ENCODE peak calls at places on chromosome 12, in seven cellular contexts. One of them, this sample, is unnamed.

GRCh38 chr12:117189725-117190209 is 503 bp downstream of the FBXO21 start:
- DNase-seq in neural progenitor cell: peak
- DNase-seq in NCI-H1105 treated with DMSO at 0.1 percent for 48 hours: peak
- DNase-seq in T-cell: peak
- DNase-seq in MM.1S: no peak
- DNase-seq in NK-92 treated with Interleukin-12 subunit alpha and Interleukin-12 subunit beta, amount 100 ng/mL, for 24 hours: no peak
- DNase-seq in activated B cell treated with CpG ODN at 0.5 μM for 24 hours: peak
- DNase-seq in this sample: peak

GRCh38 chr12:114209852-114210251 is 196.1 kb downstream of the TBX5 start:
- DNase-seq in neural progenitor cell: no peak
- DNase-seq in NCI-H1105 treated with DMSO at 0.1 percent for 48 hours: peak
- DNase-seq in T-cell: no peak
- DNase-seq in MM.1S: no peak
- DNase-seq in NK-92 treated with Interleukin-12 subunit alpha and Interleukin-12 subunit beta, amount 100 ng/mL, for 24 hours: no peak
- DNase-seq in activated B cell treated with CpG ODN at 0.5 μM for 24 hours: no peak
- DNase-seq in this sample: no peak

GRCh38 chr12:7127916-7128626 is 618 bp downstream of the RBP5 start:
- DNase-seq in neural progenitor cell: no peak
- DNase-seq in NCI-H1105 treated with DMSO at 0.1 percent for 48 hours: no peak
- DNase-seq in T-cell: no peak
- DNase-seq in MM.1S: no peak
- DNase-seq in NK-92 treated with Interleukin-12 subunit alpha and Interleukin-12 subunit beta, amount 100 ng/mL, for 24 hours: no peak
- DNase-seq in activated B cell treated with CpG ODN at 0.5 μM for 24 hours: no peak
- DNase-seq in this sample: no peak

GRCh38 chr12:59403259-59403932 is 192.4 kb upstream of the SLC16A7 start:
- DNase-seq in neural progenitor cell: peak
- DNase-seq in NCI-H1105 treated with DMSO at 0.1 percent for 48 hours: peak
- DNase-seq in T-cell: peak
- DNase-seq in MM.1S: peak
- DNase-seq in NK-92 treated with Interleukin-12 subunit alpha and Interleukin-12 subunit beta, amount 100 ng/mL, for 24 hours: no peak
- DNase-seq in activated B cell treated with CpG ODN at 0.5 μM for 24 hours: no peak
- DNase-seq in this sample: peak

GRCh38 chr12:90183201-90183600 is 474.6 kb upstream of the ATP2B1 start:
- DNase-seq in neural progenitor cell: no peak
- DNase-seq in NCI-H1105 treated with DMSO at 0.1 percent for 48 hours: no peak
- DNase-seq in T-cell: no peak
- DNase-seq in MM.1S: no peak
- DNase-seq in NK-92 treated with Interleukin-12 subunit alpha and Interleukin-12 subunit beta, amount 100 ng/mL, for 24 hours: no peak
- DNase-seq in activated B cell treated with CpG ODN at 0.5 μM for 24 hours: no peak
- DNase-seq in this sample: no peak

GRCh38 chr12:49827351-49828099 is 688 bp downstream of the NCKAP5L start:
- DNase-seq in neural progenitor cell: peak
- DNase-seq in NCI-H1105 treated with DMSO at 0.1 percent for 48 hours: peak
- DNase-seq in T-cell: no peak
- DNase-seq in MM.1S: no peak
- DNase-seq in NK-92 treated with Interleukin-12 subunit alpha and Interleukin-12 subunit beta, amount 100 ng/mL, for 24 hours: no peak
- DNase-seq in activated B cell treated with CpG ODN at 0.5 μM for 24 hours: peak
- DNase-seq in this sample: peak

GRCh38 chr12:116964004-116964739 is 53.4 kb downstream of the FBXW8 start:
- DNase-seq in neural progenitor cell: no peak
- DNase-seq in NCI-H1105 treated with DMSO at 0.1 percent for 48 hours: peak
- DNase-seq in T-cell: no peak
- DNase-seq in MM.1S: no peak
- DNase-seq in NK-92 treated with Interleukin-12 subunit alpha and Interleukin-12 subunit beta, amount 100 ng/mL, for 24 hours: no peak
- DNase-seq in activated B cell treated with CpG ODN at 0.5 μM for 24 hours: no peak
- DNase-seq in this sample: no peak

GRCh38 chr12:124278389-124279101 is 16.3 kb upstream of the RFLNA start:
- DNase-seq in neural progenitor cell: no peak
- DNase-seq in NCI-H1105 treated with DMSO at 0.1 percent for 48 hours: no peak
- DNase-seq in T-cell: no peak
- DNase-seq in MM.1S: no peak
- DNase-seq in NK-92 treated with Interleukin-12 subunit alpha and Interleukin-12 subunit beta, amount 100 ng/mL, for 24 hours: no peak
- DNase-seq in activated B cell treated with CpG ODN at 0.5 μM for 24 hours: no peak
- DNase-seq in this sample: no peak

GRCh38 chr12:69151254-69151751 is 88.1 kb upstream of the CPSF6 start:
- DNase-seq in neural progenitor cell: no peak
- DNase-seq in NCI-H1105 treated with DMSO at 0.1 percent for 48 hours: no peak
- DNase-seq in T-cell: no peak
- DNase-seq in MM.1S: no peak
- DNase-seq in NK-92 treated with Interleukin-12 subunit alpha and Interleukin-12 subunit beta, amount 100 ng/mL, for 24 hours: no peak
- DNase-seq in activated B cell treated with CpG ODN at 0.5 μM for 24 hours: no peak
- DNase-seq in this sample: no peak

GRCh38 chr12:25960176-25960575 is 1.7 kb downstream of the RASSF8 start:
- DNase-seq in neural progenitor cell: peak
- DNase-seq in NCI-H1105 treated with DMSO at 0.1 percent for 48 hours: peak
- DNase-seq in T-cell: no peak
- DNase-seq in MM.1S: peak
- DNase-seq in NK-92 treated with Interleukin-12 subunit alpha and Interleukin-12 subunit beta, amount 100 ng/mL, for 24 hours: no peak
- DNase-seq in activated B cell treated with CpG ODN at 0.5 μM for 24 hours: no peak
- DNase-seq in this sample: no peak

GRCh38 chr12:25775968-25776367 is 182.5 kb upstream of the RASSF8 start:
- DNase-seq in neural progenitor cell: no peak
- DNase-seq in NCI-H1105 treated with DMSO at 0.1 percent for 48 hours: no peak
- DNase-seq in T-cell: no peak
- DNase-seq in MM.1S: no peak
- DNase-seq in NK-92 treated with Interleukin-12 subunit alpha and Interleukin-12 subunit beta, amount 100 ng/mL, for 24 hours: no peak
- DNase-seq in activated B cell treated with CpG ODN at 0.5 μM for 24 hours: no peak
- DNase-seq in this sample: no peak

GRCh38 chr12:124391340-124392261 is 96.7 kb downstream of the RFLNA start:
- DNase-seq in neural progenitor cell: no peak
- DNase-seq in NCI-H1105 treated with DMSO at 0.1 percent for 48 hours: no peak
- DNase-seq in T-cell: no peak
- DNase-seq in MM.1S: peak
- DNase-seq in NK-92 treated with Interleukin-12 subunit alpha and Interleukin-12 subunit beta, amount 100 ng/mL, for 24 hours: no peak
- DNase-seq in activated B cell treated with CpG ODN at 0.5 μM for 24 hours: peak
- DNase-seq in this sample: peak

GRCh38 chr12:110256780-110257431 is 24.1 kb upstream of the ATP2A2 start:
- DNase-seq in neural progenitor cell: no peak
- DNase-seq in NCI-H1105 treated with DMSO at 0.1 percent for 48 hours: no peak
- DNase-seq in T-cell: no peak
- DNase-seq in MM.1S: no peak
- DNase-seq in NK-92 treated with Interleukin-12 subunit alpha and Interleukin-12 subunit beta, amount 100 ng/mL, for 24 hours: no peak
- DNase-seq in activated B cell treated with CpG ODN at 0.5 μM for 24 hours: no peak
- DNase-seq in this sample: no peak

GRCh38 chr12:112792306-112792705 is 758 bp downstream of the RPH3A start:
- DNase-seq in neural progenitor cell: no peak
- DNase-seq in NCI-H1105 treated with DMSO at 0.1 percent for 48 hours: peak
- DNase-seq in T-cell: no peak
- DNase-seq in MM.1S: no peak
- DNase-seq in NK-92 treated with Interleukin-12 subunit alpha and Interleukin-12 subunit beta, amount 100 ng/mL, for 24 hours: no peak
- DNase-seq in activated B cell treated with CpG ODN at 0.5 μM for 24 hours: no peak
- DNase-seq in this sample: no peak

GRCh38 chr12:45730116-45730841 is 773 bp downstream of the ARID2 start:
- DNase-seq in neural progenitor cell: peak
- DNase-seq in NCI-H1105 treated with DMSO at 0.1 percent for 48 hours: peak
- DNase-seq in T-cell: peak
- DNase-seq in MM.1S: peak
- DNase-seq in NK-92 treated with Interleukin-12 subunit alpha and Interleukin-12 subunit beta, amount 100 ng/mL, for 24 hours: peak
- DNase-seq in activated B cell treated with CpG ODN at 0.5 μM for 24 hours: peak
- DNase-seq in this sample: peak

GRCh38 chr12:96101806-96102205 is 66.4 kb upstream of the LTA4H start:
- DNase-seq in neural progenitor cell: no peak
- DNase-seq in NCI-H1105 treated with DMSO at 0.1 percent for 48 hours: no peak
- DNase-seq in T-cell: no peak
- DNase-seq in MM.1S: no peak
- DNase-seq in NK-92 treated with Interleukin-12 subunit alpha and Interleukin-12 subunit beta, amount 100 ng/mL, for 24 hours: no peak
- DNase-seq in activated B cell treated with CpG ODN at 0.5 μM for 24 hours: no peak
- DNase-seq in this sample: no peak

GRCh38 chr12:54401127-54401526 is 16.6 kb upstream of the ZNF385A start:
- DNase-seq in neural progenitor cell: no peak
- DNase-seq in NCI-H1105 treated with DMSO at 0.1 percent for 48 hours: no peak
- DNase-seq in T-cell: no peak
- DNase-seq in MM.1S: no peak
- DNase-seq in NK-92 treated with Interleukin-12 subunit alpha and Interleukin-12 subunit beta, amount 100 ng/mL, for 24 hours: no peak
- DNase-seq in activated B cell treated with CpG ODN at 0.5 μM for 24 hours: no peak
- DNase-seq in this sample: no peak

GRCh38 chr12:29665107-29665506 is 118.6 kb downstream of the TMTC1 start:
- DNase-seq in neural progenitor cell: no peak
- DNase-seq in NCI-H1105 treated with DMSO at 0.1 percent for 48 hours: no peak
- DNase-seq in T-cell: no peak
- DNase-seq in MM.1S: no peak
- DNase-seq in NK-92 treated with Interleukin-12 subunit alpha and Interleukin-12 subunit beta, amount 100 ng/mL, for 24 hours: no peak
- DNase-seq in activated B cell treated with CpG ODN at 0.5 μM for 24 hours: no peak
- DNase-seq in this sample: no peak

GRCh38 chr12:115240251-115240650 is 556.3 kb upstream of the TBX3 start:
- DNase-seq in neural progenitor cell: no peak
- DNase-seq in NCI-H1105 treated with DMSO at 0.1 percent for 48 hours: no peak
- DNase-seq in T-cell: no peak
- DNase-seq in MM.1S: no peak
- DNase-seq in NK-92 treated with Interleukin-12 subunit alpha and Interleukin-12 subunit beta, amount 100 ng/mL, for 24 hours: no peak
- DNase-seq in activated B cell treated with CpG ODN at 0.5 μM for 24 hours: no peak
- DNase-seq in this sample: no peak

GRCh38 chr12:96194901-96195844 is 998 bp downstream of the ELK3 start:
- DNase-seq in neural progenitor cell: peak
- DNase-seq in NCI-H1105 treated with DMSO at 0.1 percent for 48 hours: peak
- DNase-seq in T-cell: peak
- DNase-seq in MM.1S: peak
- DNase-seq in NK-92 treated with Interleukin-12 subunit alpha and Interleukin-12 subunit beta, amount 100 ng/mL, for 24 hours: no peak
- DNase-seq in activated B cell treated with CpG ODN at 0.5 μM for 24 hours: peak
- DNase-seq in this sample: peak

GRCh38 chr12:108302034-108302433 is 37.1 kb downstream of the CMKLR1 start:
- DNase-seq in neural progenitor cell: no peak
- DNase-seq in NCI-H1105 treated with DMSO at 0.1 percent for 48 hours: no peak
- DNase-seq in T-cell: no peak
- DNase-seq in MM.1S: no peak
- DNase-seq in NK-92 treated with Interleukin-12 subunit alpha and Interleukin-12 subunit beta, amount 100 ng/mL, for 24 hours: no peak
- DNase-seq in activated B cell treated with CpG ODN at 0.5 μM for 24 hours: no peak
- DNase-seq in this sample: no peak

GRCh38 chr12:67626156-67626555 is 22.4 kb upstream of the DYRK2 start:
- DNase-seq in neural progenitor cell: no peak
- DNase-seq in NCI-H1105 treated with DMSO at 0.1 percent for 48 hours: no peak
- DNase-seq in T-cell: no peak
- DNase-seq in MM.1S: no peak
- DNase-seq in NK-92 treated with Interleukin-12 subunit alpha and Interleukin-12 subunit beta, amount 100 ng/mL, for 24 hours: no peak
- DNase-seq in activated B cell treated with CpG ODN at 0.5 μM for 24 hours: no peak
- DNase-seq in this sample: no peak

GRCh38 chr12:106125351-106126085 is 13.2 kb downstream of the NUAK1 start:
- DNase-seq in neural progenitor cell: no peak
- DNase-seq in NCI-H1105 treated with DMSO at 0.1 percent for 48 hours: no peak
- DNase-seq in T-cell: no peak
- DNase-seq in MM.1S: no peak
- DNase-seq in NK-92 treated with Interleukin-12 subunit alpha and Interleukin-12 subunit beta, amount 100 ng/mL, for 24 hours: no peak
- DNase-seq in activated B cell treated with CpG ODN at 0.5 μM for 24 hours: no peak
- DNase-seq in this sample: no peak

GRCh38 chr12:130765186-130765659 is 49.1 kb upstream of the RIMBP2 start:
- DNase-seq in neural progenitor cell: no peak
- DNase-seq in NCI-H1105 treated with DMSO at 0.1 percent for 48 hours: no peak
- DNase-seq in T-cell: no peak
- DNase-seq in MM.1S: no peak
- DNase-seq in NK-92 treated with Interleukin-12 subunit alpha and Interleukin-12 subunit beta, amount 100 ng/mL, for 24 hours: no peak
- DNase-seq in activated B cell treated with CpG ODN at 0.5 μM for 24 hours: no peak
- DNase-seq in this sample: no peak

GRCh38 chr12:58386136-58386535 is 444.8 kb downstream of the ATP23 start:
- DNase-seq in neural progenitor cell: no peak
- DNase-seq in NCI-H1105 treated with DMSO at 0.1 percent for 48 hours: no peak
- DNase-seq in T-cell: no peak
- DNase-seq in MM.1S: no peak
- DNase-seq in NK-92 treated with Interleukin-12 subunit alpha and Interleukin-12 subunit beta, amount 100 ng/mL, for 24 hours: no peak
- DNase-seq in activated B cell treated with CpG ODN at 0.5 μM for 24 hours: no peak
- DNase-seq in this sample: no peak

GRCh38 chr12:13941258-13942249 is 39.8 kb downstream of the GRIN2B start:
- DNase-seq in neural progenitor cell: peak
- DNase-seq in NCI-H1105 treated with DMSO at 0.1 percent for 48 hours: peak
- DNase-seq in T-cell: no peak
- DNase-seq in MM.1S: peak
- DNase-seq in NK-92 treated with Interleukin-12 subunit alpha and Interleukin-12 subunit beta, amount 100 ng/mL, for 24 hours: no peak
- DNase-seq in activated B cell treated with CpG ODN at 0.5 μM for 24 hours: no peak
- DNase-seq in this sample: peak

GRCh38 chr12:126668961-126669360 is 1598.0 kb upstream of the TMEM132C start:
- DNase-seq in neural progenitor cell: no peak
- DNase-seq in NCI-H1105 treated with DMSO at 0.1 percent for 48 hours: no peak
- DNase-seq in T-cell: no peak
- DNase-seq in MM.1S: no peak
- DNase-seq in NK-92 treated with Interleukin-12 subunit alpha and Interleukin-12 subunit beta, amount 100 ng/mL, for 24 hours: no peak
- DNase-seq in activated B cell treated with CpG ODN at 0.5 μM for 24 hours: no peak
- DNase-seq in this sample: no peak

GRCh38 chr12:96036765-96037455 is 1.5 kb upstream of the LTA4H start:
- DNase-seq in neural progenitor cell: no peak
- DNase-seq in NCI-H1105 treated with DMSO at 0.1 percent for 48 hours: no peak
- DNase-seq in T-cell: no peak
- DNase-seq in MM.1S: no peak
- DNase-seq in NK-92 treated with Interleukin-12 subunit alpha and Interleukin-12 subunit beta, amount 100 ng/mL, for 24 hours: no peak
- DNase-seq in activated B cell treated with CpG ODN at 0.5 μM for 24 hours: no peak
- DNase-seq in this sample: no peak

GRCh38 chr12:101743724-101744472 is 4.6 kb upstream of the SYCP3 start:
- DNase-seq in neural progenitor cell: peak
- DNase-seq in NCI-H1105 treated with DMSO at 0.1 percent for 48 hours: no peak
- DNase-seq in T-cell: peak
- DNase-seq in MM.1S: peak
- DNase-seq in NK-92 treated with Interleukin-12 subunit alpha and Interleukin-12 subunit beta, amount 100 ng/mL, for 24 hours: peak
- DNase-seq in activated B cell treated with CpG ODN at 0.5 μM for 24 hours: peak
- DNase-seq in this sample: no peak

GRCh38 chr12:5480218-5480952 is 48.5 kb downstream of the NTF3 start:
- DNase-seq in neural progenitor cell: peak
- DNase-seq in NCI-H1105 treated with DMSO at 0.1 percent for 48 hours: peak
- DNase-seq in T-cell: no peak
- DNase-seq in MM.1S: no peak
- DNase-seq in NK-92 treated with Interleukin-12 subunit alpha and Interleukin-12 subunit beta, amount 100 ng/mL, for 24 hours: no peak
- DNase-seq in activated B cell treated with CpG ODN at 0.5 μM for 24 hours: no peak
- DNase-seq in this sample: no peak

GRCh38 chr12:114408881-114409795 is 3.2 kb upstream of the TBX5 start:
- DNase-seq in neural progenitor cell: peak
- DNase-seq in NCI-H1105 treated with DMSO at 0.1 percent for 48 hours: no peak
- DNase-seq in T-cell: no peak
- DNase-seq in MM.1S: no peak
- DNase-seq in NK-92 treated with Interleukin-12 subunit alpha and Interleukin-12 subunit beta, amount 100 ng/mL, for 24 hours: no peak
- DNase-seq in activated B cell treated with CpG ODN at 0.5 μM for 24 hours: no peak
- DNase-seq in this sample: no peak

GRCh38 chr12:67681145-67681778 is 32.7 kb downstream of the DYRK2 start:
- DNase-seq in neural progenitor cell: no peak
- DNase-seq in NCI-H1105 treated with DMSO at 0.1 percent for 48 hours: no peak
- DNase-seq in T-cell: no peak
- DNase-seq in MM.1S: no peak
- DNase-seq in NK-92 treated with Interleukin-12 subunit alpha and Interleukin-12 subunit beta, amount 100 ng/mL, for 24 hours: no peak
- DNase-seq in activated B cell treated with CpG ODN at 0.5 μM for 24 hours: no peak
- DNase-seq in this sample: no peak